ENCODE peak calls at places on chromosomes 11 and 22, in eight cellular contexts. One of them, this sample, is unnamed.

GRCh38 chr11:111399187-111400031 is 20.3 kb upstream of the POU2AF1 start:
- DNase-seq in kidney epithelial cell: no peak
- DNase-seq in nucleus accumbens: no peak
- DNase-seq in lower lobe of right lung: no peak
- DNase-seq in NCI-H1092: no peak
- DNase-seq in stimulated activated CD8-positive, alpha-beta memory T cell treated with anti-CD3 and anti-CD28 coated beads, Interleukin-4, amount 100 ng/mL, for 1 hour: no peak
- DNase-seq in stimulated activated naive B cell treated with anti-CD40 and anti-IgM and Interleukin-4, amounts not matched to agents 10 μg/mL and 1 μg/mL and 100 μg/mL, for 72 hours: no peak
- DNase-seq in stimulated activated naive CD8-positive, alpha-beta T cell treated with anti-CD3 and anti-CD28 coated beads, Interleukin-15, Interleukin-2, amounts not matched to agents 100 U/mL and 50 U/mL, for 24 hours: no peak
- DNase-seq in this sample: no peak

GRCh38 chr11:8728566-8728965 is 46.0 kb downstream of the RPL27A start:
- DNase-seq in NCI-H1092: no peak
- DNase-seq in lower lobe of right lung: no peak
- DNase-seq in stimulated activated CD8-positive, alpha-beta memory T cell treated with anti-CD3 and anti-CD28 coated beads, Interleukin-4, amount 100 ng/mL, for 1 hour: no peak
- DNase-seq in stimulated activated naive B cell treated with anti-CD40 and anti-IgM and Interleukin-4, amounts not matched to agents 10 μg/mL and 1 μg/mL and 100 μg/mL, for 72 hours: no peak
- DNase-seq in kidney epithelial cell: no peak
- DNase-seq in nucleus accumbens: no peak
- DNase-seq in stimulated activated naive CD8-positive, alpha-beta T cell treated with anti-CD3 and anti-CD28 coated beads, Interleukin-15, Interleukin-2, amounts not matched to agents 100 U/mL and 50 U/mL, for 24 hours: no peak
- DNase-seq in this sample: no peak

GRCh38 chr22:38285015-38285414 is 12.2 kb upstream of the TMEM184B start:
- DNase-seq in stimulated activated CD8-positive, alpha-beta memory T cell treated with anti-CD3 and anti-CD28 coated beads, Interleukin-4, amount 100 ng/mL, for 1 hour: no peak
- DNase-seq in NCI-H1092: no peak
- DNase-seq in stimulated activated naive B cell treated with anti-CD40 and anti-IgM and Interleukin-4, amounts not matched to agents 10 μg/mL and 1 μg/mL and 100 μg/mL, for 72 hours: no peak
- DNase-seq in stimulated activated naive CD8-positive, alpha-beta T cell treated with anti-CD3 and anti-CD28 coated beads, Interleukin-15, Interleukin-2, amounts not matched to agents 100 U/mL and 50 U/mL, for 24 hours: no peak
- DNase-seq in nucleus accumbens: no peak
- DNase-seq in lower lobe of right lung: no peak
- DNase-seq in kidney epithelial cell: no peak
- DNase-seq in this sample: no peak

GRCh38 chr11:75492181-75492820 is 33.4 kb downstream of the GDPD5 start:
- DNase-seq in nucleus accumbens: no peak
- DNase-seq in stimulated activated naive B cell treated with anti-CD40 and anti-IgM and Interleukin-4, amounts not matched to agents 10 μg/mL and 1 μg/mL and 100 μg/mL, for 72 hours: peak; percentile 39
- DNase-seq in NCI-H1092: no peak
- DNase-seq in lower lobe of right lung: no peak
- DNase-seq in kidney epithelial cell: no peak
- DNase-seq in stimulated activated CD8-positive, alpha-beta memory T cell treated with anti-CD3 and anti-CD28 coated beads, Interleukin-4, amount 100 ng/mL, for 1 hour: peak; percentile 46
- DNase-seq in stimulated activated naive CD8-positive, alpha-beta T cell treated with anti-CD3 and anti-CD28 coated beads, Interleukin-15, Interleukin-2, amounts not matched to agents 100 U/mL and 50 U/mL, for 24 hours: peak; percentile 70
- DNase-seq in this sample: no peak

GRCh38 chr22:29661355-29661754 is 57.9 kb downstream of the NF2 start:
- DNase-seq in stimulated activated naive CD8-positive, alpha-beta T cell treated with anti-CD3 and anti-CD28 coated beads, Interleukin-15, Interleukin-2, amounts not matched to agents 100 U/mL and 50 U/mL, for 24 hours: no peak
- DNase-seq in stimulated activated naive B cell treated with anti-CD40 and anti-IgM and Interleukin-4, amounts not matched to agents 10 μg/mL and 1 μg/mL and 100 μg/mL, for 72 hours: no peak
- DNase-seq in nucleus accumbens: no peak
- DNase-seq in stimulated activated CD8-positive, alpha-beta memory T cell treated with anti-CD3 and anti-CD28 coated beads, Interleukin-4, amount 100 ng/mL, for 1 hour: no peak
- DNase-seq in kidney epithelial cell: no peak
- DNase-seq in lower lobe of right lung: no peak
- DNase-seq in NCI-H1092: no peak
- DNase-seq in this sample: no peak

GRCh38 chr11:22879615-22880014 is 19.3 kb upstream of the CCDC179 start:
- DNase-seq in stimulated activated naive CD8-positive, alpha-beta T cell treated with anti-CD3 and anti-CD28 coated beads, Interleukin-15, Interleukin-2, amounts not matched to agents 100 U/mL and 50 U/mL, for 24 hours: no peak
- DNase-seq in nucleus accumbens: no peak
- DNase-seq in stimulated activated CD8-positive, alpha-beta memory T cell treated with anti-CD3 and anti-CD28 coated beads, Interleukin-4, amount 100 ng/mL, for 1 hour: no peak
- DNase-seq in NCI-H1092: no peak
- DNase-seq in stimulated activated naive B cell treated with anti-CD40 and anti-IgM and Interleukin-4, amounts not matched to agents 10 μg/mL and 1 μg/mL and 100 μg/mL, for 72 hours: no peak
- DNase-seq in kidney epithelial cell: no peak
- DNase-seq in lower lobe of right lung: no peak
- DNase-seq in this sample: no peak

GRCh38 chr11:47477323-47477722 is 28.4 kb upstream of the RAPSN start:
- DNase-seq in stimulated activated naive CD8-positive, alpha-beta T cell treated with anti-CD3 and anti-CD28 coated beads, Interleukin-15, Interleukin-2, amounts not matched to agents 100 U/mL and 50 U/mL, for 24 hours: no peak
- DNase-seq in lower lobe of right lung: no peak
- DNase-seq in NCI-H1092: no peak
- DNase-seq in stimulated activated naive B cell treated with anti-CD40 and anti-IgM and Interleukin-4, amounts not matched to agents 10 μg/mL and 1 μg/mL and 100 μg/mL, for 72 hours: no peak
- DNase-seq in nucleus accumbens: no peak
- DNase-seq in stimulated activated CD8-positive, alpha-beta memory T cell treated with anti-CD3 and anti-CD28 coated beads, Interleukin-4, amount 100 ng/mL, for 1 hour: no peak
- DNase-seq in kidney epithelial cell: no peak
- DNase-seq in this sample: no peak

GRCh38 chr11:45885921-45886721 is 670 bp downstream of the MAPK8IP1 start:
- DNase-seq in NCI-H1092: peak; percentile 12
- DNase-seq in stimulated activated naive B cell treated with anti-CD40 and anti-IgM and Interleukin-4, amounts not matched to agents 10 μg/mL and 1 μg/mL and 100 μg/mL, for 72 hours: no peak
- DNase-seq in kidney epithelial cell: no peak
- DNase-seq in nucleus accumbens: no peak
- DNase-seq in stimulated activated naive CD8-positive, alpha-beta T cell treated with anti-CD3 and anti-CD28 coated beads, Interleukin-15, Interleukin-2, amounts not matched to agents 100 U/mL and 50 U/mL, for 24 hours: no peak
- DNase-seq in lower lobe of right lung: no peak
- DNase-seq in stimulated activated CD8-positive, alpha-beta memory T cell treated with anti-CD3 and anti-CD28 coated beads, Interleukin-4, amount 100 ng/mL, for 1 hour: no peak
- DNase-seq in this sample: no peak

GRCh38 chr11:83033972-83034672 is 37.6 kb downstream of the RAB30 start:
- DNase-seq in stimulated activated naive CD8-positive, alpha-beta T cell treated with anti-CD3 and anti-CD28 coated beads, Interleukin-15, Interleukin-2, amounts not matched to agents 100 U/mL and 50 U/mL, for 24 hours: no peak
- DNase-seq in NCI-H1092: no peak
- DNase-seq in nucleus accumbens: peak; percentile 23
- DNase-seq in stimulated activated naive B cell treated with anti-CD40 and anti-IgM and Interleukin-4, amounts not matched to agents 10 μg/mL and 1 μg/mL and 100 μg/mL, for 72 hours: no peak
- DNase-seq in kidney epithelial cell: no peak
- DNase-seq in stimulated activated CD8-positive, alpha-beta memory T cell treated with anti-CD3 and anti-CD28 coated beads, Interleukin-4, amount 100 ng/mL, for 1 hour: no peak
- DNase-seq in lower lobe of right lung: no peak
- DNase-seq in this sample: no peak

GRCh38 chr11:12418019-12418611 is 40.7 kb downstream of the PARVA start:
- DNase-seq in lower lobe of right lung: no peak
- DNase-seq in stimulated activated naive B cell treated with anti-CD40 and anti-IgM and Interleukin-4, amounts not matched to agents 10 μg/mL and 1 μg/mL and 100 μg/mL, for 72 hours: no peak
- DNase-seq in NCI-H1092: no peak
- DNase-seq in nucleus accumbens: no peak
- DNase-seq in kidney epithelial cell: no peak
- DNase-seq in stimulated activated CD8-positive, alpha-beta memory T cell treated with anti-CD3 and anti-CD28 coated beads, Interleukin-4, amount 100 ng/mL, for 1 hour: no peak
- DNase-seq in stimulated activated naive CD8-positive, alpha-beta T cell treated with anti-CD3 and anti-CD28 coated beads, Interleukin-15, Interleukin-2, amounts not matched to agents 100 U/mL and 50 U/mL, for 24 hours: no peak
- DNase-seq in this sample: no peak

GRCh38 chr22:19001204-19001603 is 65.1 kb upstream of the PRODH start:
- DNase-seq in lower lobe of right lung: no peak
- DNase-seq in stimulated activated naive B cell treated with anti-CD40 and anti-IgM and Interleukin-4, amounts not matched to agents 10 μg/mL and 1 μg/mL and 100 μg/mL, for 72 hours: no peak
- DNase-seq in nucleus accumbens: no peak
- DNase-seq in stimulated activated naive CD8-positive, alpha-beta T cell treated with anti-CD3 and anti-CD28 coated beads, Interleukin-15, Interleukin-2, amounts not matched to agents 100 U/mL and 50 U/mL, for 24 hours: no peak
- DNase-seq in NCI-H1092: no peak
- DNase-seq in kidney epithelial cell: no peak
- DNase-seq in stimulated activated CD8-positive, alpha-beta memory T cell treated with anti-CD3 and anti-CD28 coated beads, Interleukin-4, amount 100 ng/mL, for 1 hour: no peak
- DNase-seq in this sample: no peak

GRCh38 chr11:115921986-115922385 is 417.8 kb upstream of the CADM1 start:
- DNase-seq in NCI-H1092: no peak
- DNase-seq in kidney epithelial cell: no peak
- DNase-seq in lower lobe of right lung: no peak
- DNase-seq in stimulated activated naive B cell treated with anti-CD40 and anti-IgM and Interleukin-4, amounts not matched to agents 10 μg/mL and 1 μg/mL and 100 μg/mL, for 72 hours: no peak
- DNase-seq in stimulated activated naive CD8-positive, alpha-beta T cell treated with anti-CD3 and anti-CD28 coated beads, Interleukin-15, Interleukin-2, amounts not matched to agents 100 U/mL and 50 U/mL, for 24 hours: no peak
- DNase-seq in nucleus accumbens: no peak
- DNase-seq in stimulated activated CD8-positive, alpha-beta memory T cell treated with anti-CD3 and anti-CD28 coated beads, Interleukin-4, amount 100 ng/mL, for 1 hour: no peak
- DNase-seq in this sample: no peak

GRCh38 chr11:74570266-74571061 is 21.9 kb upstream of the POLD3 start:
- DNase-seq in stimulated activated naive B cell treated with anti-CD40 and anti-IgM and Interleukin-4, amounts not matched to agents 10 μg/mL and 1 μg/mL and 100 μg/mL, for 72 hours: peak; percentile 11
- DNase-seq in stimulated activated CD8-positive, alpha-beta memory T cell treated with anti-CD3 and anti-CD28 coated beads, Interleukin-4, amount 100 ng/mL, for 1 hour: no peak
- DNase-seq in nucleus accumbens: no peak
- DNase-seq in kidney epithelial cell: no peak
- DNase-seq in lower lobe of right lung: no peak
- DNase-seq in NCI-H1092: peak; percentile 38
- DNase-seq in stimulated activated naive CD8-positive, alpha-beta T cell treated with anti-CD3 and anti-CD28 coated beads, Interleukin-15, Interleukin-2, amounts not matched to agents 100 U/mL and 50 U/mL, for 24 hours: peak; percentile 24
- DNase-seq in this sample: peak; percentile 21

GRCh38 chr11:105230586-105230985 is 91.0 kb upstream of the CARD18 start:
- DNase-seq in nucleus accumbens: no peak
- DNase-seq in stimulated activated naive B cell treated with anti-CD40 and anti-IgM and Interleukin-4, amounts not matched to agents 10 μg/mL and 1 μg/mL and 100 μg/mL, for 72 hours: no peak
- DNase-seq in NCI-H1092: no peak
- DNase-seq in lower lobe of right lung: no peak
- DNase-seq in kidney epithelial cell: peak; percentile 10
- DNase-seq in stimulated activated CD8-positive, alpha-beta memory T cell treated with anti-CD3 and anti-CD28 coated beads, Interleukin-4, amount 100 ng/mL, for 1 hour: no peak
- DNase-seq in stimulated activated naive CD8-positive, alpha-beta T cell treated with anti-CD3 and anti-CD28 coated beads, Interleukin-15, Interleukin-2, amounts not matched to agents 100 U/mL and 50 U/mL, for 24 hours: no peak
- DNase-seq in this sample: no peak

GRCh38 chr11:45743556-45744468 is 61.1 kb upstream of the SLC35C1 start:
- DNase-seq in lower lobe of right lung: no peak
- DNase-seq in NCI-H1092: no peak
- DNase-seq in stimulated activated naive B cell treated with anti-CD40 and anti-IgM and Interleukin-4, amounts not matched to agents 10 μg/mL and 1 μg/mL and 100 μg/mL, for 72 hours: no peak
- DNase-seq in stimulated activated naive CD8-positive, alpha-beta T cell treated with anti-CD3 and anti-CD28 coated beads, Interleukin-15, Interleukin-2, amounts not matched to agents 100 U/mL and 50 U/mL, for 24 hours: no peak
- DNase-seq in kidney epithelial cell: no peak
- DNase-seq in stimulated activated CD8-positive, alpha-beta memory T cell treated with anti-CD3 and anti-CD28 coated beads, Interleukin-4, amount 100 ng/mL, for 1 hour: no peak
- DNase-seq in nucleus accumbens: no peak
- DNase-seq in this sample: no peak

GRCh38 chr11:112366777-112367176 is 106.1 kb upstream of the PLET1 start:
- DNase-seq in NCI-H1092: no peak
- DNase-seq in stimulated activated CD8-positive, alpha-beta memory T cell treated with anti-CD3 and anti-CD28 coated beads, Interleukin-4, amount 100 ng/mL, for 1 hour: no peak
- DNase-seq in nucleus accumbens: no peak
- DNase-seq in lower lobe of right lung: no peak
- DNase-seq in kidney epithelial cell: no peak
- DNase-seq in stimulated activated naive B cell treated with anti-CD40 and anti-IgM and Interleukin-4, amounts not matched to agents 10 μg/mL and 1 μg/mL and 100 μg/mL, for 72 hours: no peak
- DNase-seq in stimulated activated naive CD8-positive, alpha-beta T cell treated with anti-CD3 and anti-CD28 coated beads, Interleukin-15, Interleukin-2, amounts not matched to agents 100 U/mL and 50 U/mL, for 24 hours: no peak
- DNase-seq in this sample: no peak

GRCh38 chr11:125892071-125892470 is 4.6 kb downstream of the HYLS1 start:
- DNase-seq in stimulated activated naive CD8-positive, alpha-beta T cell treated with anti-CD3 and anti-CD28 coated beads, Interleukin-15, Interleukin-2, amounts not matched to agents 100 U/mL and 50 U/mL, for 24 hours: no peak
- DNase-seq in kidney epithelial cell: no peak
- DNase-seq in stimulated activated CD8-positive, alpha-beta memory T cell treated with anti-CD3 and anti-CD28 coated beads, Interleukin-4, amount 100 ng/mL, for 1 hour: no peak
- DNase-seq in lower lobe of right lung: no peak
- DNase-seq in nucleus accumbens: no peak
- DNase-seq in NCI-H1092: no peak
- DNase-seq in stimulated activated naive B cell treated with anti-CD40 and anti-IgM and Interleukin-4, amounts not matched to agents 10 μg/mL and 1 μg/mL and 100 μg/mL, for 72 hours: no peak
- DNase-seq in this sample: no peak

GRCh38 chr22:43853328-43853931 is 8.9 kb downstream of the SULT4A1 start:
- DNase-seq in kidney epithelial cell: no peak
- DNase-seq in NCI-H1092: no peak
- DNase-seq in stimulated activated naive B cell treated with anti-CD40 and anti-IgM and Interleukin-4, amounts not matched to agents 10 μg/mL and 1 μg/mL and 100 μg/mL, for 72 hours: no peak
- DNase-seq in lower lobe of right lung: no peak
- DNase-seq in nucleus accumbens: no peak
- DNase-seq in stimulated activated naive CD8-positive, alpha-beta T cell treated with anti-CD3 and anti-CD28 coated beads, Interleukin-15, Interleukin-2, amounts not matched to agents 100 U/mL and 50 U/mL, for 24 hours: no peak
- DNase-seq in stimulated activated CD8-positive, alpha-beta memory T cell treated with anti-CD3 and anti-CD28 coated beads, Interleukin-4, amount 100 ng/mL, for 1 hour: no peak
- DNase-seq in this sample: no peak

GRCh38 chr22:30832407-30832987 is 136.1 kb downstream of the MORC2 start:
- DNase-seq in stimulated activated naive B cell treated with anti-CD40 and anti-IgM and Interleukin-4, amounts not matched to agents 10 μg/mL and 1 μg/mL and 100 μg/mL, for 72 hours: no peak
- DNase-seq in lower lobe of right lung: no peak
- DNase-seq in stimulated activated CD8-positive, alpha-beta memory T cell treated with anti-CD3 and anti-CD28 coated beads, Interleukin-4, amount 100 ng/mL, for 1 hour: no peak
- DNase-seq in nucleus accumbens: no peak
- DNase-seq in stimulated activated naive CD8-positive, alpha-beta T cell treated with anti-CD3 and anti-CD28 coated beads, Interleukin-15, Interleukin-2, amounts not matched to agents 100 U/mL and 50 U/mL, for 24 hours: no peak
- DNase-seq in NCI-H1092: no peak
- DNase-seq in kidney epithelial cell: no peak
- DNase-seq in this sample: no peak

GRCh38 chr11:16986434-16987204 is 27.6 kb downstream of the PLEKHA7 start:
- DNase-seq in NCI-H1092: no peak
- DNase-seq in lower lobe of right lung: peak; percentile 78
- DNase-seq in stimulated activated naive B cell treated with anti-CD40 and anti-IgM and Interleukin-4, amounts not matched to agents 10 μg/mL and 1 μg/mL and 100 μg/mL, for 72 hours: peak; percentile 32
- DNase-seq in nucleus accumbens: no peak
- DNase-seq in kidney epithelial cell: no peak
- DNase-seq in stimulated activated CD8-positive, alpha-beta memory T cell treated with anti-CD3 and anti-CD28 coated beads, Interleukin-4, amount 100 ng/mL, for 1 hour: peak; percentile 3
- DNase-seq in stimulated activated naive CD8-positive, alpha-beta T cell treated with anti-CD3 and anti-CD28 coated beads, Interleukin-15, Interleukin-2, amounts not matched to agents 100 U/mL and 50 U/mL, for 24 hours: peak; percentile 63
- DNase-seq in this sample: no peak

GRCh38 chr22:28647216-28647615 is 32.4 kb downstream of the TTC28 start:
- DNase-seq in lower lobe of right lung: no peak
- DNase-seq in kidney epithelial cell: no peak
- DNase-seq in stimulated activated naive B cell treated with anti-CD40 and anti-IgM and Interleukin-4, amounts not matched to agents 10 μg/mL and 1 μg/mL and 100 μg/mL, for 72 hours: no peak
- DNase-seq in NCI-H1092: no peak
- DNase-seq in stimulated activated CD8-positive, alpha-beta memory T cell treated with anti-CD3 and anti-CD28 coated beads, Interleukin-4, amount 100 ng/mL, for 1 hour: no peak
- DNase-seq in stimulated activated naive CD8-positive, alpha-beta T cell treated with anti-CD3 and anti-CD28 coated beads, Interleukin-15, Interleukin-2, amounts not matched to agents 100 U/mL and 50 U/mL, for 24 hours: no peak
- DNase-seq in nucleus accumbens: no peak
- DNase-seq in this sample: no peak

GRCh38 chr22:24112188-24112587 is 69.1 kb upstream of the SUSD2 start:
- DNase-seq in lower lobe of right lung: no peak
- DNase-seq in stimulated activated naive B cell treated with anti-CD40 and anti-IgM and Interleukin-4, amounts not matched to agents 10 μg/mL and 1 μg/mL and 100 μg/mL, for 72 hours: no peak
- DNase-seq in stimulated activated naive CD8-positive, alpha-beta T cell treated with anti-CD3 and anti-CD28 coated beads, Interleukin-15, Interleukin-2, amounts not matched to agents 100 U/mL and 50 U/mL, for 24 hours: no peak
- DNase-seq in NCI-H1092: no peak
- DNase-seq in stimulated activated CD8-positive, alpha-beta memory T cell treated with anti-CD3 and anti-CD28 coated beads, Interleukin-4, amount 100 ng/mL, for 1 hour: no peak
- DNase-seq in nucleus accumbens: no peak
- DNase-seq in kidney epithelial cell: peak; percentile 1
- DNase-seq in this sample: no peak

GRCh38 chr11:65132988-65133700 is 1.2 kb downstream of the SYVN1 start:
- DNase-seq in kidney epithelial cell: no peak
- DNase-seq in nucleus accumbens: no peak
- DNase-seq in stimulated activated naive CD8-positive, alpha-beta T cell treated with anti-CD3 and anti-CD28 coated beads, Interleukin-15, Interleukin-2, amounts not matched to agents 100 U/mL and 50 U/mL, for 24 hours: peak; percentile 74
- DNase-seq in stimulated activated CD8-positive, alpha-beta memory T cell treated with anti-CD3 and anti-CD28 coated beads, Interleukin-4, amount 100 ng/mL, for 1 hour: no peak
- DNase-seq in lower lobe of right lung: peak; percentile 85
- DNase-seq in stimulated activated naive B cell treated with anti-CD40 and anti-IgM and Interleukin-4, amounts not matched to agents 10 μg/mL and 1 μg/mL and 100 μg/mL, for 72 hours: peak; percentile 61
- DNase-seq in NCI-H1092: no peak
- DNase-seq in this sample: no peak

GRCh38 chr22:20238567-20239062 is 29.5 kb downstream of the RTN4R start:
- DNase-seq in NCI-H1092: peak; percentile 68
- DNase-seq in stimulated activated naive CD8-positive, alpha-beta T cell treated with anti-CD3 and anti-CD28 coated beads, Interleukin-15, Interleukin-2, amounts not matched to agents 100 U/mL and 50 U/mL, for 24 hours: peak; percentile 74
- DNase-seq in stimulated activated naive B cell treated with anti-CD40 and anti-IgM and Interleukin-4, amounts not matched to agents 10 μg/mL and 1 μg/mL and 100 μg/mL, for 72 hours: peak; percentile 48
- DNase-seq in stimulated activated CD8-positive, alpha-beta memory T cell treated with anti-CD3 and anti-CD28 coated beads, Interleukin-4, amount 100 ng/mL, for 1 hour: peak; percentile 17
- DNase-seq in nucleus accumbens: no peak
- DNase-seq in kidney epithelial cell: no peak
- DNase-seq in lower lobe of right lung: peak; percentile 76
- DNase-seq in this sample: no peak

GRCh38 chr11:45411221-45411946 is 125.2 kb upstream of the SYT13 start:
- DNase-seq in lower lobe of right lung: no peak
- DNase-seq in kidney epithelial cell: no peak
- DNase-seq in NCI-H1092: no peak
- DNase-seq in stimulated activated naive CD8-positive, alpha-beta T cell treated with anti-CD3 and anti-CD28 coated beads, Interleukin-15, Interleukin-2, amounts not matched to agents 100 U/mL and 50 U/mL, for 24 hours: no peak
- DNase-seq in stimulated activated CD8-positive, alpha-beta memory T cell treated with anti-CD3 and anti-CD28 coated beads, Interleukin-4, amount 100 ng/mL, for 1 hour: no peak
- DNase-seq in nucleus accumbens: peak; percentile 8
- DNase-seq in stimulated activated naive B cell treated with anti-CD40 and anti-IgM and Interleukin-4, amounts not matched to agents 10 μg/mL and 1 μg/mL and 100 μg/mL, for 72 hours: no peak
- DNase-seq in this sample: no peak

GRCh38 chr11:20367313-20367948 is 3.9 kb downstream of the HTATIP2 start:
- DNase-seq in nucleus accumbens: peak; percentile 40
- DNase-seq in lower lobe of right lung: no peak
- DNase-seq in stimulated activated naive CD8-positive, alpha-beta T cell treated with anti-CD3 and anti-CD28 coated beads, Interleukin-15, Interleukin-2, amounts not matched to agents 100 U/mL and 50 U/mL, for 24 hours: peak; percentile 60
- DNase-seq in stimulated activated CD8-positive, alpha-beta memory T cell treated with anti-CD3 and anti-CD28 coated beads, Interleukin-4, amount 100 ng/mL, for 1 hour: no peak
- DNase-seq in stimulated activated naive B cell treated with anti-CD40 and anti-IgM and Interleukin-4, amounts not matched to agents 10 μg/mL and 1 μg/mL and 100 μg/mL, for 72 hours: no peak
- DNase-seq in NCI-H1092: no peak
- DNase-seq in kidney epithelial cell: peak; percentile 70
- DNase-seq in this sample: no peak

GRCh38 chr22:48569476-48570233 is 1258.0 kb downstream of the BRD1 start:
- DNase-seq in stimulated activated naive B cell treated with anti-CD40 and anti-IgM and Interleukin-4, amounts not matched to agents 10 μg/mL and 1 μg/mL and 100 μg/mL, for 72 hours: no peak
- DNase-seq in stimulated activated CD8-positive, alpha-beta memory T cell treated with anti-CD3 and anti-CD28 coated beads, Interleukin-4, amount 100 ng/mL, for 1 hour: no peak
- DNase-seq in NCI-H1092: no peak
- DNase-seq in nucleus accumbens: no peak
- DNase-seq in stimulated activated naive CD8-positive, alpha-beta T cell treated with anti-CD3 and anti-CD28 coated beads, Interleukin-15, Interleukin-2, amounts not matched to agents 100 U/mL and 50 U/mL, for 24 hours: no peak
- DNase-seq in lower lobe of right lung: peak; percentile 46
- DNase-seq in kidney epithelial cell: no peak
- DNase-seq in this sample: no peak

This sample was measured in NCI-H1930.